ENCODE peak calls at places on chromosomes 13 and 19, in eight cellular contexts. One of them, this sample, is unnamed.

GRCh38 chr13:29758591-29759114 is 91.8 kb downstream of the UBL3 start:
- DNase-seq in ascending aorta: peak; percentile 67
- DNase-seq in activated B cell treated with CpG ODN at 0.5 μM for 24 hours: peak; percentile 22
- DNase-seq in upper lobe of left lung: no peak
- DNase-seq in Peyer's patch: peak; percentile 72
- DNase-seq in lower leg skin: no peak
- DNase-seq in B cell: no peak
- DNase-seq in progenitor cell of endocrine pancreas: no peak
- DNase-seq in this sample: no peak

GRCh38 chr19:44984005-44984404 is 17.3 kb upstream of the RELB start:
- DNase-seq in ascending aorta: no peak
- DNase-seq in activated B cell treated with CpG ODN at 0.5 μM for 24 hours: no peak
- DNase-seq in upper lobe of left lung: no peak
- DNase-seq in Peyer's patch: no peak
- DNase-seq in lower leg skin: no peak
- DNase-seq in B cell: peak; percentile 13
- DNase-seq in progenitor cell of endocrine pancreas: no peak
- DNase-seq in this sample: no peak

GRCh38 chr13:36543671-36544070 is 111.4 kb downstream of the CCNA1 start:
- DNase-seq in ascending aorta: no peak
- DNase-seq in activated B cell treated with CpG ODN at 0.5 μM for 24 hours: no peak
- DNase-seq in upper lobe of left lung: no peak
- DNase-seq in Peyer's patch: no peak
- DNase-seq in lower leg skin: no peak
- DNase-seq in B cell: no peak
- DNase-seq in progenitor cell of endocrine pancreas: no peak
- DNase-seq in this sample: no peak

GRCh38 chr13:97946951-97947588 is 6.4 kb upstream of the IPO5 start:
- DNase-seq in ascending aorta: no peak
- DNase-seq in activated B cell treated with CpG ODN at 0.5 μM for 24 hours: no peak
- DNase-seq in upper lobe of left lung: no peak
- DNase-seq in Peyer's patch: no peak
- DNase-seq in lower leg skin: no peak
- DNase-seq in B cell: no peak
- DNase-seq in progenitor cell of endocrine pancreas: no peak
- DNase-seq in this sample: no peak

GRCh38 chr13:45859682-45860081 is 8.1 kb upstream of the SIAH3 start:
- DNase-seq in ascending aorta: no peak
- DNase-seq in activated B cell treated with CpG ODN at 0.5 μM for 24 hours: no peak
- DNase-seq in upper lobe of left lung: no peak
- DNase-seq in Peyer's patch: no peak
- DNase-seq in lower leg skin: no peak
- DNase-seq in B cell: no peak
- DNase-seq in progenitor cell of endocrine pancreas: no peak
- DNase-seq in this sample: no peak

GRCh38 chr19:10568444-10568825 is 344 bp downstream of the CDKN2D start:
- DNase-seq in ascending aorta: no peak
- DNase-seq in activated B cell treated with CpG ODN at 0.5 μM for 24 hours: no peak
- DNase-seq in upper lobe of left lung: no peak
- DNase-seq in Peyer's patch: peak; percentile 73
- DNase-seq in lower leg skin: no peak
- DNase-seq in B cell: no peak
- DNase-seq in progenitor cell of endocrine pancreas: no peak
- DNase-seq in this sample: no peak

GRCh38 chr13:74669149-74669548 is 534.9 kb upstream of the KLF12 start:
- DNase-seq in ascending aorta: no peak
- DNase-seq in activated B cell treated with CpG ODN at 0.5 μM for 24 hours: no peak
- DNase-seq in upper lobe of left lung: no peak
- DNase-seq in Peyer's patch: no peak
- DNase-seq in lower leg skin: no peak
- DNase-seq in B cell: no peak
- DNase-seq in progenitor cell of endocrine pancreas: no peak
- DNase-seq in this sample: no peak

GRCh38 chr19:34178276-34178614 is 5.9 kb downstream of the LSM14A start:
- DNase-seq in ascending aorta: no peak
- DNase-seq in activated B cell treated with CpG ODN at 0.5 μM for 24 hours: no peak
- DNase-seq in upper lobe of left lung: no peak
- DNase-seq in Peyer's patch: no peak
- DNase-seq in lower leg skin: no peak
- DNase-seq in B cell: no peak
- DNase-seq in progenitor cell of endocrine pancreas: no peak
- DNase-seq in this sample: no peak

GRCh38 chr19:57675881-57676280 is 5.9 kb upstream of the ZNF551 start:
- DNase-seq in ascending aorta: no peak
- DNase-seq in activated B cell treated with CpG ODN at 0.5 μM for 24 hours: no peak
- DNase-seq in upper lobe of left lung: no peak
- DNase-seq in Peyer's patch: no peak
- DNase-seq in lower leg skin: no peak
- DNase-seq in B cell: no peak
- DNase-seq in progenitor cell of endocrine pancreas: no peak
- DNase-seq in this sample: no peak

GRCh38 chr19:55536951-55537740 is at the start of gene SBK2:
- DNase-seq in ascending aorta: no peak
- DNase-seq in activated B cell treated with CpG ODN at 0.5 μM for 24 hours: no peak
- DNase-seq in upper lobe of left lung: peak; percentile 79
- DNase-seq in Peyer's patch: no peak
- DNase-seq in lower leg skin: no peak
- DNase-seq in B cell: no peak
- DNase-seq in progenitor cell of endocrine pancreas: peak; percentile 68
- DNase-seq in this sample: no peak

GRCh38 chr19:18229474-18229873 is 3.2 kb upstream of the PDE4C start:
- DNase-seq in ascending aorta: no peak
- DNase-seq in activated B cell treated with CpG ODN at 0.5 μM for 24 hours: no peak
- DNase-seq in upper lobe of left lung: no peak
- DNase-seq in Peyer's patch: no peak
- DNase-seq in lower leg skin: no peak
- DNase-seq in B cell: no peak
- DNase-seq in progenitor cell of endocrine pancreas: no peak
- DNase-seq in this sample: no peak
- TF ChIP-seq CTCF in ascending aorta: peak; percentile 31
- TF ChIP-seq CTCF in activated B cell treated with CpG ODN at 0.5 μM for 24 hours: no peak
- TF ChIP-seq CTCF in upper lobe of left lung: no peak
- TF ChIP-seq CTCF in Peyer's patch: peak; percentile 43
- TF ChIP-seq CTCF in lower leg skin: no peak
- TF ChIP-seq CTCF in B cell: peak; percentile 51
- TF ChIP-seq CTCF in progenitor cell of endocrine pancreas: peak; percentile 47
- TF ChIP-seq CTCF in this sample: peak; percentile 66

DNA sequence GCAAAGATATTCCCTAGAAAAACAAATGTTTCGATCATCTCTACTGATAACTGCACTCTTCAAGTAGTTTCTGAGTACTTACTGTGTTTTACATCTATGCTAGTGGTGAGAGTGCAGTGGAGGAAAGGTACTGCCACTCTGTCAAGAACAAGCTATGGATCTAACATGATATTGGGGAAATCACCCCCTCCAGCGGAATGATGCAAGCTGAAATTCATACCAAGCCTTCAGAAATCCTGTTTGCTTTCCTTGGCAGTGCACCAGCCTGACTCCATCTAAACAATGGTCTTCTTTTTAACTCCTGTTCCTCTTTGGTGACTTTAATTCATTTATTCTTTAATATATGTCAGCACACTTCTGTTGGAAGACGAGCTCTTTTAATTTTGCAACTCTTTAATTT is 238.0 kb downstream of the PCDH9 start:
- DNase-seq in ascending aorta: no peak
- DNase-seq in activated B cell treated with CpG ODN at 0.5 μM for 24 hours: no peak
- DNase-seq in upper lobe of left lung: no peak
- DNase-seq in Peyer's patch: no peak
- DNase-seq in lower leg skin: no peak
- DNase-seq in B cell: no peak
- DNase-seq in progenitor cell of endocrine pancreas: no peak
- DNase-seq in this sample: no peak
- TF ChIP-seq CTCF in ascending aorta: no peak
- TF ChIP-seq CTCF in activated B cell treated with CpG ODN at 0.5 μM for 24 hours: no peak
- TF ChIP-seq CTCF in upper lobe of left lung: no peak
- TF ChIP-seq CTCF in Peyer's patch: no peak
- TF ChIP-seq CTCF in lower leg skin: no peak
- TF ChIP-seq CTCF in B cell: no peak
- TF ChIP-seq CTCF in progenitor cell of endocrine pancreas: no peak
- TF ChIP-seq CTCF in this sample: no peak

GRCh38 chr13:87814444-87814843 is 143.3 kb downstream of the SLITRK5 start:
- DNase-seq in ascending aorta: no peak
- DNase-seq in activated B cell treated with CpG ODN at 0.5 μM for 24 hours: no peak
- DNase-seq in upper lobe of left lung: no peak
- DNase-seq in Peyer's patch: no peak
- DNase-seq in lower leg skin: no peak
- DNase-seq in B cell: no peak
- DNase-seq in progenitor cell of endocrine pancreas: no peak
- DNase-seq in this sample: no peak

GRCh38 chr13:87810920-87811344 is 139.8 kb downstream of the SLITRK5 start:
- DNase-seq in ascending aorta: no peak
- DNase-seq in activated B cell treated with CpG ODN at 0.5 μM for 24 hours: no peak
- DNase-seq in upper lobe of left lung: peak; percentile 33
- DNase-seq in Peyer's patch: no peak
- DNase-seq in lower leg skin: no peak
- DNase-seq in B cell: no peak
- DNase-seq in progenitor cell of endocrine pancreas: no peak
- DNase-seq in this sample: no peak

DNA sequence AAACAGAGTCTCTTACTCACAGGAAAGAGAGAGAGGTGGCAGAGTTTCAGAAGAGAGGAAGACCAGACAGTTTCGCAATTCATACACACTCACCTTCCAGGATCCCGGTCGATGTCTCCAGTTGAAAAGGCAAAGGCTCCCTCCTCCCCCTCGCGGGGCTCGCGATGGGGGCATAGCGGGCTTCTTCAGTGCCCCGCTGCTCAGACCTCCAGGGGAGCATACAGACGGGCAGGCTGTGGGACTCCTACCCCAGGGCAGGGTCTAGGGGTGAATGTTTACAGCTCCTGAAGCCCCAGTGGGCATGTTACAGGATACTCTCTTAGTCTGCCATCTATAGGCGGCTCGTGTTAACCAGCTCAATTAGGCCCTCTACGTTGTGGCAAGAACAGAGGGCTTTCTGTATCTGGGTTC is 139.2 kb downstream of the SLITRK5 start:
- DNase-seq in ascending aorta: no peak
- DNase-seq in activated B cell treated with CpG ODN at 0.5 μM for 24 hours: no peak
- DNase-seq in upper lobe of left lung: peak; percentile 31
- DNase-seq in Peyer's patch: no peak
- DNase-seq in lower leg skin: no peak
- DNase-seq in B cell: no peak
- DNase-seq in progenitor cell of endocrine pancreas: no peak
- DNase-seq in this sample: no peak
- TF ChIP-seq CTCF in ascending aorta: no peak
- TF ChIP-seq CTCF in activated B cell treated with CpG ODN at 0.5 μM for 24 hours: no peak
- TF ChIP-seq CTCF in upper lobe of left lung: no peak
- TF ChIP-seq CTCF in Peyer's patch: no peak
- TF ChIP-seq CTCF in lower leg skin: no peak
- TF ChIP-seq CTCF in B cell: no peak
- TF ChIP-seq CTCF in progenitor cell of endocrine pancreas: peak; percentile 30
- TF ChIP-seq CTCF in this sample: no peak

GRCh38 chr19:16359964-16360363 is 35.3 kb downstream of the KLF2 start:
- DNase-seq in ascending aorta: no peak
- DNase-seq in activated B cell treated with CpG ODN at 0.5 μM for 24 hours: no peak
- DNase-seq in upper lobe of left lung: no peak
- DNase-seq in Peyer's patch: no peak
- DNase-seq in lower leg skin: no peak
- DNase-seq in B cell: no peak
- DNase-seq in progenitor cell of endocrine pancreas: no peak
- DNase-seq in this sample: no peak

GRCh38 chr19:16361254-16361653 is 36.6 kb downstream of the KLF2 start:
- DNase-seq in ascending aorta: no peak
- DNase-seq in activated B cell treated with CpG ODN at 0.5 μM for 24 hours: no peak
- DNase-seq in upper lobe of left lung: no peak
- DNase-seq in Peyer's patch: no peak
- DNase-seq in lower leg skin: no peak
- DNase-seq in B cell: no peak
- DNase-seq in progenitor cell of endocrine pancreas: no peak
- DNase-seq in this sample: no peak

GRCh38 chr19:16359074-16359473 is 34.4 kb downstream of the KLF2 start:
- DNase-seq in ascending aorta: no peak
- DNase-seq in activated B cell treated with CpG ODN at 0.5 μM for 24 hours: no peak
- DNase-seq in upper lobe of left lung: no peak
- DNase-seq in Peyer's patch: peak; percentile 62
- DNase-seq in lower leg skin: no peak
- DNase-seq in B cell: peak; percentile 70
- DNase-seq in progenitor cell of endocrine pancreas: no peak
- DNase-seq in this sample: no peak

GRCh38 chr19:16360738-16361137 is 36.1 kb downstream of the KLF2 start:
- DNase-seq in ascending aorta: no peak
- DNase-seq in activated B cell treated with CpG ODN at 0.5 μM for 24 hours: no peak
- DNase-seq in upper lobe of left lung: no peak
- DNase-seq in Peyer's patch: no peak
- DNase-seq in lower leg skin: no peak
- DNase-seq in B cell: no peak
- DNase-seq in progenitor cell of endocrine pancreas: no peak
- DNase-seq in this sample: no peak

DNA sequence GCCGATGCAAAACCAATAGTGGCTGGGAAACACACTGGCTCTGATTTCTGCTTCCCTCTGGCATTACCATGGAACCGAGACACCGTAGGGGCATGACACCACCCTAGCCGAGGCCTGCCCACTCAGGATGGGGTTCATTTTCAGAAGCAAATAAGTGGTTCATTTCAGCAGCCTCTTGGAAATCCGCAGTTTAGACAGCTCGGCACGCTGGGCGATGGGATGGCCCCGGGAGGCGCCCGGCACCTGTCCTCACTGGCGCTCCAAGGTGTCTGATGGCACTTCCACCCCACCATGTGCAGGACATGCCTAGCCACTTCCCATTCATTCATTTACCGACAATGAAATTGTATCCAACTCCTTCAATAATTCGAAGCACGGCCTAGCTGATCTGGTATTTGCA is 33.8 kb downstream of the KLF2 start:
- DNase-seq in ascending aorta: no peak
- DNase-seq in activated B cell treated with CpG ODN at 0.5 μM for 24 hours: no peak
- DNase-seq in upper lobe of left lung: no peak
- DNase-seq in Peyer's patch: no peak
- DNase-seq in lower leg skin: no peak
- DNase-seq in B cell: no peak
- DNase-seq in progenitor cell of endocrine pancreas: no peak
- DNase-seq in this sample: no peak
- TF ChIP-seq CTCF in ascending aorta: no peak
- TF ChIP-seq CTCF in activated B cell treated with CpG ODN at 0.5 μM for 24 hours: no peak
- TF ChIP-seq CTCF in upper lobe of left lung: no peak
- TF ChIP-seq CTCF in Peyer's patch: no peak
- TF ChIP-seq CTCF in lower leg skin: no peak
- TF ChIP-seq CTCF in B cell: no peak
- TF ChIP-seq CTCF in progenitor cell of endocrine pancreas: no peak
- TF ChIP-seq CTCF in this sample: no peak

GRCh38 chr13:93318538-93318937 is 91.9 kb downstream of the GPC6 start:
- DNase-seq in ascending aorta: no peak
- DNase-seq in activated B cell treated with CpG ODN at 0.5 μM for 24 hours: no peak
- DNase-seq in upper lobe of left lung: no peak
- DNase-seq in Peyer's patch: no peak
- DNase-seq in lower leg skin: no peak
- DNase-seq in B cell: no peak
- DNase-seq in progenitor cell of endocrine pancreas: no peak
- DNase-seq in this sample: no peak
- TF ChIP-seq CTCF in ascending aorta: no peak
- TF ChIP-seq CTCF in activated B cell treated with CpG ODN at 0.5 μM for 24 hours: no peak
- TF ChIP-seq CTCF in upper lobe of left lung: no peak
- TF ChIP-seq CTCF in Peyer's patch: no peak
- TF ChIP-seq CTCF in lower leg skin: no peak
- TF ChIP-seq CTCF in B cell: no peak
- TF ChIP-seq CTCF in progenitor cell of endocrine pancreas: no peak
- TF ChIP-seq CTCF in this sample: no peak

DNA sequence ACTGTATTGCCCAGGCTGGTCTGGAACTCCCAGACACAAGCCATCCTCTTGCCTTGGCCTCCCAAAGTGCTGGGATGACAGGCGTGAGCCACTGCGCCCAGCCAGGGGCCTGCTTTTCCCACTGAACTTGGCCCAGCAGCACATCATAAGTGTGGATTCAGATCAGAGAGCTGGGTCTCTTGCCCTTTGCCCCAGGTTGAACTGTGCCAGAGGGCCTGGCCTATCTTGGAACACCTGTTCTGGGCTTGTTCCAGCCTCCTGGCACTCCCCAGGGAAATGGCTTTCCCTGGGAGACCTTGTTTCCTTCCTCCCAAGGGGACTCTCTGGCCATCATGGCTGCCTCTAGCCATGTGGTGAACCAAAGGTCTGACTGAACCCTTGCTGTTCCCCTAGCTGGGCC is 3.4 kb downstream of the CC2D1A start:
- DNase-seq in ascending aorta: no peak
- DNase-seq in activated B cell treated with CpG ODN at 0.5 μM for 24 hours: no peak
- DNase-seq in upper lobe of left lung: no peak
- DNase-seq in Peyer's patch: peak; percentile 83
- DNase-seq in lower leg skin: no peak
- DNase-seq in B cell: no peak
- DNase-seq in progenitor cell of endocrine pancreas: no peak
- DNase-seq in this sample: no peak
- TF ChIP-seq CTCF in ascending aorta: no peak
- TF ChIP-seq CTCF in activated B cell treated with CpG ODN at 0.5 μM for 24 hours: no peak
- TF ChIP-seq CTCF in upper lobe of left lung: no peak
- TF ChIP-seq CTCF in Peyer's patch: no peak
- TF ChIP-seq CTCF in lower leg skin: no peak
- TF ChIP-seq CTCF in B cell: no peak
- TF ChIP-seq CTCF in progenitor cell of endocrine pancreas: no peak
- TF ChIP-seq CTCF in this sample: no peak

This sample was measured in type B pancreatic cell.